ENCODE peak calls at places on chromosomes 2 and 18, in five cellular contexts. S is endodermal cell, O is astrocyte, V is mammary epithelial cell, K is IMR-90. W is an unnamed sample.

GRCh38 chr2:31170071-31170698 is 31.9 kb upstream of the GALNT14 start:
- DNase-seq in S (peak; percentile 86), O (peak; percentile 29), V (peak; percentile 60), K (peak; percentile 60), W (peak; percentile 52)

GRCh38 chr2:224220581-224221255 is 181.2 kb downstream of the FAM124B start:
- DNase-seq in S (no peak), O (peak; percentile 41), V (peak; percentile 35), K (peak; percentile 55), W (peak; percentile 35)

GRCh38 chr2:224160917-224161316 is 121.8 kb upstream of the SERPINE2 start:
- DNase-seq in S (no peak), O (peak; percentile 56), V (peak; percentile 31), K (peak; percentile 30), W (peak; percentile 48)

GRCh38 chr2:113058998-113059960 is at the start of gene IL36RN:
- DNase-seq in S (no peak), O (no peak), V (no peak), K (no peak), W (no peak)

GRCh38 chr2:42937171-42937875 is 144.9 kb upstream of the HAAO start:
- DNase-seq in S (peak; percentile 71), O (no peak), V (peak; percentile 79), K (no peak), W (no peak)

GRCh38 chr2:37080674-37081073 is 3.5 kb downstream of the HEATR5B start:
- DNase-seq in S (no peak), O (no peak), V (no peak), K (no peak), W (no peak)

GRCh38 chr18:24170389-24170788 is 31.5 kb downstream of the CABYR start:
- DNase-seq in S (no peak), O (no peak), V (no peak), K (no peak), W (no peak)

GRCh38 chr18:76405761-76406356 is 89.2 kb downstream of the ZNF516 start:
- DNase-seq in S (peak; percentile 91), O (no peak), V (peak; percentile 27), K (peak; percentile 30), W (peak; percentile 54)

GRCh38 chr2:133247613-133248012 is 320.6 kb downstream of the NCKAP5 start:
- DNase-seq in S (no peak), O (no peak), V (no peak), K (peak; percentile 29), W (no peak)

GRCh38 chr2:231380307-231380706 is 15.2 kb upstream of the B3GNT7 start:
- DNase-seq in S (no peak), O (no peak), V (no peak), K (no peak), W (no peak)

GRCh38 chr2:218925434-218925833 is 34.0 kb upstream of the CDK5R2 start:
- DNase-seq in S (no peak), O (no peak), V (no peak), K (no peak), W (no peak)

GRCh38 chr18:79527656-79528055 is 131.9 kb downstream of the NFATC1 start:
- DNase-seq in S (no peak), O (no peak), V (no peak), K (no peak), W (no peak)

GRCh38 chr2:134609924-134610498 is 108.8 kb downstream of the TMEM163 start:
- DNase-seq in S (no peak), O (no peak), V (no peak), K (no peak), W (no peak)

GRCh38 chr2:226080323-226080722 is 680.8 kb downstream of the NYAP2 start:
- DNase-seq in S (no peak), O (peak; percentile 82), V (peak; percentile 33), K (peak; percentile 93), W (peak; percentile 82)

GRCh38 chr2:23291274-23291673 is 93.7 kb upstream of the KLHL29 start:
- DNase-seq in S (no peak), O (no peak), V (no peak), K (no peak), W (no peak)

GRCh38 chr2:176392744-176393414 is 123.6 kb downstream of the MTX2 start:
- DNase-seq in S (no peak), O (no peak), V (no peak), K (no peak), W (peak; percentile 6)

GRCh38 chr2:18596993-18597392 is 7.6 kb upstream of the NT5C1B start:
- DNase-seq in S (no peak), O (no peak), V (no peak), K (no peak), W (no peak)

GRCh38 chr18:33656889-33657288 is 78.9 kb downstream of the ASXL3 start:
- DNase-seq in S (no peak), O (no peak), V (no peak), K (no peak), W (no peak)

GRCh38 chr2:7436096-7436906 is 519.1 kb downstream of the RNF144A start:
- DNase-seq in S (no peak), O (no peak), V (no peak), K (no peak), W (no peak)

GRCh38 chr2:23478087-23478932 is 93.3 kb downstream of the KLHL29 start:
- DNase-seq in S (peak; percentile 75), O (no peak), V (no peak), K (no peak), W (no peak)

DNA sequence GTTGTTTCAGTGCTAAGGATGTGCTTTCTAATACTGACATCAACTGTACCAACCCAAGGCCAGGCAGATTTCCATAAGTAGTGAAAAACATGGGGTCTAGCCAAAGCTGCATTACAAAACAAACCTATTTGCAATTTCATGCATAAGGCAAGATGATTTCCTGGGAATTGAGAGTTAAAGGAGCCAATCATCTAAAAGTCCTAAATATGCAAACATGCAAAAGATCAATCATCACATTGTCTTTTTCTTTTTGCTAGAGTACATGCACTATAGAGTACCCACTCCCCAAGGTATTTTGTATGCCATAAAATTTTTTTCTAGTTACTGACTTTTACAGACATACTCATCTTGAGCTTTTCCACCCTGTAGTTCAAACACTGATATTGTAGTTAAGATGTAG is 22.5 kb downstream of the HNRNPLL start:
- DNase-seq in S (no peak), O (no peak), V (no peak), K (no peak), W (no peak)
- H3K4me3 ChIP-seq in S (no peak overlapping the region), O (no peak overlapping the region), V (no peak overlapping the region), K (no peak overlapping the region), W (no peak overlapping the region)

DNA sequence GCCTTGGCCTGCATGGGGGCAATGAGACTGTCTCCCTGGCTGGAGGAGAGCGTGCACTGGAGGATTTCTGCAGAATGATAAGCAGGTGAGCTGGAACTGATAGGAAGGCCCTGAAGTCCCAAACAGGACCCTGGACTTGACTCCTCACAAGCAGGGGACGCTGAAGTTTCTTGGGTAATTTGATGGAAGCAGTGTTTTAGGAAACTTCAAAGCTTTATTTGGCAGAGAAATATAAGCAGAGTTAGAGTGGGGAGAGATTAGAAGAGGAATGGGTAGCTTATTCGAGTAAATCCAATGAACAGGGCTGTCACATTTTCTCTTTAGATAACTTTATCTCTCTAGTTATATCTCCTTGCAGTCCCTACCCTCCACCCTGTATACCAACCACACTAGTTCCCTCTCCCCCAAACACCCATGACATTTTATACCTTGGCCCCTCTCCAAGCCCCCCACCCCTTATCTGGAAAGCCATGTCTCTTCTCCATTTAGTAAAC is 73.6 kb upstream of the IGFBP5 start:
- DNase-seq in S (no peak), O (no peak), V (no peak), K (no peak), W (no peak)
- TF ChIP-seq CTCF in S (no peak), O (no peak), V (no peak), K (no peak), W (no peak)

GRCh38 chr2:196610796-196611195 is 28.7 kb upstream of the CCDC150 start:
- DNase-seq in S (no peak), O (peak; percentile 73), V (no peak), K (no peak), W (peak; percentile 73)

GRCh38 chr2:196601430-196602306 is 37.8 kb upstream of the CCDC150 start:
- DNase-seq in S (peak; percentile 47), O (peak; percentile 95), V (peak; percentile 71), K (peak; percentile 97), W (peak; percentile 96)

GRCh38 chr2:196607073-196607472 is 32.4 kb upstream of the CCDC150 start:
- DNase-seq in S (no peak), O (no peak), V (no peak), K (peak; percentile 56), W (peak; percentile 13)

GRCh38 chr2:196609806-196610205 is 29.7 kb upstream of the CCDC150 start:
- DNase-seq in S (no peak), O (no peak), V (no peak), K (no peak), W (no peak)

GRCh38 chr2:196606516-196606915 is 33.0 kb upstream of the CCDC150 start:
- DNase-seq in S (no peak), O (no peak), V (no peak), K (no peak), W (no peak)
- H3K9ac ChIP-seq in S (no peak overlapping the region), O (no peak overlapping the region), V (no peak overlapping the region), K (no peak overlapping the region), W (no peak overlapping the region)

GRCh38 chr18:5158171-5158570 is 38.9 kb downstream of the AKAIN1 start:
- DNase-seq in S (no peak), O (no peak), V (no peak), K (no peak), W (no peak)

GRCh38 chr18:5158587-5158986 is 38.5 kb downstream of the AKAIN1 start:
- DNase-seq in S (no peak), O (no peak), V (no peak), K (no peak), W (no peak)

GRCh38 chr18:5159080-5159479 is 38.0 kb downstream of the AKAIN1 start:
- DNase-seq in S (no peak), O (no peak), V (no peak), K (no peak), W (no peak)

GRCh38 chr18:5155180-5155906 is 41.7 kb downstream of the AKAIN1 start:
- DNase-seq in S (no peak), O (no peak), V (no peak), K (no peak), W (no peak)

GRCh38 chr18:5155907-5156287 is 41.2 kb downstream of the AKAIN1 start:
- DNase-seq in S (no peak), O (no peak), V (no peak), K (no peak), W (no peak)
- H3K4me3 ChIP-seq in S (no peak overlapping the region), O (no peak overlapping the region), V (no peak overlapping the region), K (no peak overlapping the region), W (no peak overlapping the region)